ENCODE peak calls at places on chromosome 1, in four cellular contexts. W, B, G and Y are unnamed samples.

GRCh38 chr1:15934211-15935055 is 41.5 kb downstream of the ZBTB17 start:
- DNase-seq in W (no peak), G (no peak), B (no peak), Y (no peak)

GRCh38 chr1:24599265-24599664 is 43.4 kb downstream of the NCMAP start:
- DNase-seq in W (no peak), G (no peak), B (no peak), Y (no peak)

GRCh38 chr1:10631811-10632481 is 157.2 kb downstream of the PEX14 start:
- DNase-seq in W (no peak), B (no peak), G (no peak), Y (no peak)

GRCh38 chr1:87174726-87175237 is 153.9 kb upstream of the LMO4 start:
- DNase-seq in G (no peak), B (peak), W (no peak), Y (no peak)

GRCh38 chr1:198495635-198496034 is 44.8 kb downstream of the ATP6V1G3 start:
- DNase-seq in G (no peak), W (no peak), B (no peak), Y (no peak)

GRCh38 chr1:98884864-98885263 is 119.8 kb downstream of the PLPPR5 start:
- DNase-seq in G (no peak), B (no peak), W (peak), Y (no peak)

GRCh38 chr1:8962812-8963669 is 17.4 kb downstream of the CA6 start:
- DNase-seq in B (peak), W (peak), G (no peak), Y (no peak)

GRCh38 chr1:112599513-112599912 is 19.4 kb downstream of the ST7L start:
- DNase-seq in G (no peak), W (no peak), B (no peak), Y (no peak)

GRCh38 chr1:162997499-162998285 is 71.5 kb upstream of the RGS4 start:
- DNase-seq in W (no peak), B (no peak), G (no peak), Y (no peak)

GRCh38 chr1:210252621-210253041 is 20.0 kb downstream of the SERTAD4 start:
- DNase-seq in W (no peak), B (no peak), G (no peak), Y (no peak)

GRCh38 chr1:100643430-100644196 is 75.9 kb upstream of the VCAM1 start:
- DNase-seq in B (no peak), W (no peak), G (no peak), Y (no peak)

GRCh38 chr1:150528997-150529396 is 13.4 kb downstream of the FALEC start:
- DNase-seq in G (peak), B (no peak), W (no peak), Y (peak)

GRCh38 chr1:34924759-34925555 is 4.5 kb downstream of the DLGAP3 start:
- DNase-seq in W (peak), G (peak), B (peak), Y (no peak)

GRCh38 chr1:64488862-64489261 is 18.9 kb downstream of the CACHD1 start:
- DNase-seq in W (no peak), B (no peak), G (no peak), Y (no peak)

GRCh38 chr1:98315309-98315708 is 346.2 kb upstream of the SNX7 start:
- DNase-seq in B (no peak), G (no peak), W (peak), Y (no peak)

GRCh38 chr1:147633759-147634158 is 36.6 kb downstream of the ACP6 start:
- DNase-seq in W (no peak), G (no peak), B (no peak), Y (no peak)

GRCh38 chr1:160149235-160149634 is 2.2 kb upstream of the ATP1A4 start:
- DNase-seq in G (no peak), B (no peak), W (no peak), Y (no peak)

DNA sequence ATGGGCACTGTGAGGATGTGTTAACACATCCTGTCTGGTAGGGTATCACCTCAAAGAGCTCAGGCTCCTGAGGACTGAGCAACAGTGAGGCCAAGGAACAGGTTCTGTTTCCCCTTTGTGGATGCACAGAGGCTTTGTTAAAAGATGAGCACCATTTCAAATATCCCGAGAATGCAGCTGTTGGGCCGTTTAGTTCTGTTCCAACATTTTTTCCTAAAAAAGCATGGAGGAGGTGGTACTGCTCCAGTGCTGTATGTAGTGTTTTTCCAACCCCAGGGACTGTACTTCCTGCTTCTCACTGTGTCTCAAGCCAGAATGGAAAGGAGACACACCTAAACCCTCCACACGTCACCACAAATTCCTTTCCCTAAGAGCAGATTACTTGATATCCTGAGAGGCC is 53.8 kb upstream of the BCL10 start:
- DNase-seq in B (peak), G (peak), W (peak), Y (no peak)
- H3K27ac ChIP-seq in B (peak), G (peak), W (peak), Y (peak)

GRCh38 chr1:231218078-231218477 is 22.9 kb upstream of the GNPAT start:
- DNase-seq in B (no peak), W (no peak), G (no peak), Y (no peak)

GRCh38 chr1:231216515-231216914 is 24.5 kb upstream of the GNPAT start:
- DNase-seq in G (no peak), W (no peak), B (peak), Y (peak)

GRCh38 chr1:231214918-231215675 is 25.9 kb upstream of the GNPAT start:
- DNase-seq in W (no peak), G (no peak), B (no peak), Y (no peak)

GRCh38 chr1:231215676-231216385 is 25.2 kb upstream of the GNPAT start:
- DNase-seq in B (no peak), G (no peak), W (no peak), Y (no peak)

GRCh38 chr1:231217056-231217455 is 24.0 kb upstream of the GNPAT start:
- DNase-seq in B (no peak), W (no peak), G (no peak), Y (no peak)
- H3K27ac ChIP-seq in B (peak), W (no peak), G (no peak), Y (no peak)

GRCh38 chr1:171140466-171140865 is 44.6 kb upstream of the FMO2 start:
- DNase-seq in G (no peak), B (no peak), W (no peak), Y (no peak)
- H3K27ac ChIP-seq in G (no peak), B (no peak), W (no peak), Y (no peak)

DNA sequence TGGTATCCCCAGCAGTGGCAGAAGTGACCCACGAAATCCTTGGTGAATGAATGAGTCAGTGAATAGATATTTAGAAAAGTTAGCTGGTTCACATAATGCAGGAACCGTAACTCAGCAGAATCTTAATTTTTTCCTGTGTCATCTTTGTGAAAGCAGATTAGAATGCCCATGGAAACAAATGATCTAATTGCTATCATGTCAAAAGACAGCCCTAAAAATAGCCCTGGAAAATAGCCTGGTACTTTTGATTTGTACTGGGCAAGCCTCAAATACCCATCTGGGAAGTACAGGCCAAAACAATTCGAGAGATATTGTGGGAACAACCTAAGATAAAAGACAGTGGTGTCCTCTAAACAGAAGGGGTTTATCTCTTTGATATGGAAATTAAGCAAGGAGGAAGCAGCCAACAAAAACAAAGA is 21.1 kb downstream of the FYB2 start:
- DNase-seq in G (no peak), W (no peak), B (peak), Y (no peak)
- H3K27ac ChIP-seq in G (no peak), W (no peak), B (no peak), Y (no peak)

GRCh38 chr1:28885982-28886730 is 28.2 kb upstream of the EPB41 start:
- DNase-seq in B (no peak), W (no peak), G (no peak), Y (no peak)
- H3K27ac ChIP-seq in B (peak), W (no peak), G (no peak), Y (no peak)

GRCh38 chr1:219236933-219237610 is 63.4 kb downstream of the LYPLAL1 start:
- DNase-seq in W (no peak), B (no peak), G (no peak), Y (no peak)

GRCh38 chr1:219244864-219245263 is 71.2 kb downstream of the LYPLAL1 start:
- DNase-seq in W (no peak), G (no peak), B (no peak), Y (no peak)

GRCh38 chr1:219236095-219236494 is 62.4 kb downstream of the LYPLAL1 start:
- DNase-seq in G (no peak), W (no peak), B (no peak), Y (no peak)

DNA sequence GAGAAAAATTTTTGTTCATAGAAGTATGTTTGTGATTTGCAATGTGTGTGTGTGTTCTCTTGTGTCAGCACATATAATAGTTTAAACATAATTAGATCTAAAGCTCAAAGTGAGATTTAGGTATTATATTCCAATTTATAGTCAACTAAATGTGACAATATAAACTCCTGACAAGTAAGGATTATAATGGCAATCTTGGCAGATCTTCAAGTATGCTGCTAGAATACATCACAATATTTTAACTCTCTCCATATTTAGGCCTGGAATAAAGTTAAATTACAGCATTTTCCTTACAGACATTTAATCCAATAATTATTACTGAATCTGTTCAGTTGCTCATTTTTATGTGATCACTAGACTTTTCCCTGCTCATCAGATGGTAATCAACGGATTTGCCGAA is 65.8 kb downstream of the LYPLAL1 start:
- DNase-seq in B (no peak), G (no peak), W (no peak), Y (no peak)
- H3K27ac ChIP-seq in B (no peak), G (no peak), W (no peak), Y (no peak)

GRCh38 chr1:117605164-117605810 is 561 bp upstream of the TENT5C start:
- DNase-seq in B (peak), G (no peak), W (peak), Y (no peak)
- H3K27ac ChIP-seq in B (peak), G (peak), W (no peak), Y (no peak)